ENCODE peak calls at places on chromosomes 3 and 15, in seven cellular contexts. I is Ammon's horn; L is activated CD8-positive, alpha-beta memory T cell treated with anti-CD3 and anti-CD28 coated beads, Interleukin-2, amount 50 U/mL, for 48 hours; P is MM.1S; H is skeletal muscle cell; G is GF-D8; A is naive thymus-derived CD8-positive, alpha-beta T cell. S is an unnamed sample.

GRCh38 chr15:75646944-75647364 is 758 bp upstream of the SNX33 start:
- DNase-seq in I (peak), L (peak), P (no peak), H (no peak), G (no peak), A (no peak), S (no peak)

GRCh38 chr3:4979401-4980228 is at the start of gene BHLHE40:
- DNase-seq in I (peak), L (peak), P (no peak), H (no peak), G (no peak), A (no peak), S (no peak)

GRCh38 chr3:172522871-172523818 is at the start of gene TNFSF10:
- DNase-seq in I (peak), L (peak), P (peak), H (no peak), G (peak), A (peak), S (peak)

GRCh38 chr15:88491158-88491557 is 23.6 kb downstream of the MRPS11 start:
- DNase-seq in I (no peak), L (no peak), P (no peak), H (no peak), G (no peak), A (no peak), S (no peak)

GRCh38 chr3:11655188-11655928 is 11.6 kb upstream of the VGLL4 start:
- DNase-seq in I (no peak), L (no peak), P (no peak), H (no peak), G (no peak), A (peak), S (no peak)

GRCh38 chr15:36472672-36473071 is 106.8 kb upstream of the CDIN1 start:
- DNase-seq in I (no peak), L (no peak), P (no peak), H (peak), G (no peak), A (no peak), S (no peak)

GRCh38 chr15:67746450-67746849 is 78.9 kb upstream of the SKOR1 start:
- DNase-seq in I (no peak), L (no peak), P (no peak), H (no peak), G (no peak), A (no peak), S (no peak)

GRCh38 chr3:43774799-43775198 is 84.1 kb downstream of the ABHD5 start:
- DNase-seq in I (peak), L (no peak), P (no peak), H (no peak), G (no peak), A (no peak), S (no peak)

GRCh38 chr15:95988574-95988887 is 342.0 kb upstream of the NR2F2 start:
- DNase-seq in I (no peak), L (no peak), P (no peak), H (peak), G (no peak), A (no peak), S (no peak)

GRCh38 chr15:50236433-50236832 is 29.1 kb downstream of the HDC start:
- DNase-seq in I (no peak), L (no peak), P (no peak), H (no peak), G (no peak), A (no peak), S (no peak)

GRCh38 chr15:101305820-101306255 is 10.8 kb upstream of the SNRPA1 start:
- DNase-seq in I (no peak), L (no peak), P (no peak), H (no peak), G (no peak), A (no peak), S (no peak)

GRCh38 chr15:77580991-77581682 is 51.6 kb downstream of the LINGO1 start:
- DNase-seq in I (peak), L (no peak), P (no peak), H (no peak), G (no peak), A (no peak), S (no peak)

GRCh38 chr3:62636235-62636826 is 238.9 kb downstream of the CADPS start:
- DNase-seq in I (no peak), L (no peak), P (no peak), H (no peak), G (no peak), A (no peak), S (no peak)

GRCh38 chr3:56790016-56790950 is 11.5 kb downstream of the ARHGEF3 start:
- DNase-seq in I (no peak), L (peak), P (no peak), H (no peak), G (no peak), A (peak), S (no peak)

GRCh38 chr3:127351775-127352350 is 64.0 kb upstream of the PRR20G start:
- DNase-seq in I (no peak), L (no peak), P (peak), H (no peak), G (no peak), A (no peak), S (no peak)

GRCh38 chr15:22888120-22888859 is 49.8 kb downstream of the NIPA2 start:
- DNase-seq in I (peak), L (no peak), P (no peak), H (peak), G (no peak), A (no peak), S (no peak)

GRCh38 chr3:139173372-139174108 is 128.8 kb upstream of the PRR23C start:
- DNase-seq in I (peak), L (no peak), P (peak), H (peak), G (no peak), A (no peak), S (no peak)

GRCh38 chr15:62324382-62324781 is 159.3 kb upstream of the C2CD4B start:
- DNase-seq in I (no peak), L (no peak), P (no peak), H (no peak), G (no peak), A (no peak), S (no peak)

GRCh38 chr15:96324900-96325299 is 5.6 kb upstream of the NR2F2 start:
- DNase-seq in I (no peak), L (no peak), P (no peak), H (no peak), G (no peak), A (no peak), S (no peak)

GRCh38 chr3:45170071-45170470 is 23.9 kb upstream of the CDCP1 start:
- DNase-seq in I (peak), L (no peak), P (no peak), H (no peak), G (no peak), A (no peak), S (no peak)

GRCh38 chr3:188242426-188243123 is 88.6 kb downstream of the LPP start:
- DNase-seq in I (no peak), L (no peak), P (no peak), H (no peak), G (no peak), A (no peak), S (no peak)

GRCh38 chr3:39287216-39287858 is 7.5 kb upstream of the CX3CR1 start:
- DNase-seq in I (no peak), L (no peak), P (no peak), H (no peak), G (no peak), A (no peak), S (no peak)

GRCh38 chr3:194749631-194750271 is 64.1 kb downstream of the FAM43A start:
- DNase-seq in I (no peak), L (no peak), P (no peak), H (no peak), G (no peak), A (no peak), S (no peak)

GRCh38 chr3:11610044-11610671 is 33.6 kb downstream of the VGLL4 start:
- DNase-seq in I (no peak), L (no peak), P (no peak), H (peak), G (no peak), A (no peak), S (no peak)

GRCh38 chr15:71115567-71116351 is 488 bp downstream of the THSD4 start:
- DNase-seq in I (no peak), L (peak), P (peak), H (no peak), G (no peak), A (no peak), S (no peak)

GRCh38 chr15:64023215-64023614 is 23.1 kb downstream of the DAPK2 start:
- DNase-seq in I (no peak), L (no peak), P (no peak), H (no peak), G (no peak), A (no peak), S (no peak)

GRCh38 chr15:69668963-69669362 is 216.3 kb downstream of the RPLP1 start:
- DNase-seq in I (no peak), L (no peak), P (peak), H (no peak), G (no peak), A (no peak), S (peak)

S was measured in CD4-positive, alpha-beta T cell.